ENCODE peak calls at places on chromosomes 7 and 10, in four cellular contexts. O is GM12878, W is HepG2, A is A549. B is an unnamed sample.

GRCh38 chr10:49431426-49431825 is 35.5 kb upstream of the DRGX start:
- DNase-seq in A (no peak), O (no peak), W (no peak), B (no peak)

GRCh38 chr10:107732045-107732444 is 567.5 kb upstream of the SORCS1 start:
- DNase-seq in A (no peak), W (no peak), O (no peak), B (no peak)

GRCh38 chr7:138773817-138774216 is 24.0 kb upstream of the TMEM213 start:
- DNase-seq in A (no peak), W (no peak), O (no peak), B (no peak)

GRCh38 chr7:138848056-138848975 is 50.3 kb upstream of the ATP6V0A4 start:
- DNase-seq in W (no peak), O (no peak), A (no peak), B (no peak)

GRCh38 chr10:132679217-132679595 is 106.7 kb downstream of the NKX6-2 start:
- DNase-seq in O (no peak), A (no peak), W (no peak), B (no peak)

GRCh38 chr7:64314493-64315020 is 796 bp downstream of the ZNF736 start:
- DNase-seq in O (no peak), W (no peak), A (no peak), B (no peak)

GRCh38 chr7:77839919-77840318 is 41.3 kb downstream of the PHTF2 start:
- DNase-seq in W (no peak), O (no peak), A (no peak), B (no peak)

GRCh38 chr10:88385601-88386203 is 197.4 kb downstream of the RNLS start:
- DNase-seq in O (peak; percentile 94), A (peak; percentile 70), W (peak; percentile 27), B (no peak)

GRCh38 chr7:26101471-26102151 is 50.4 kb upstream of the NFE2L3 start:
- DNase-seq in W (peak; percentile 18), O (no peak), A (no peak), B (no peak)

GRCh38 chr7:5139998-5140397 is 50.0 kb upstream of the WIPI2 start:
- DNase-seq in O (peak; percentile 8), A (peak; percentile 47), W (peak; percentile 32), B (peak; percentile 81)

GRCh38 chr7:82805527-82805960 is 357.1 kb downstream of the PCLO start:
- DNase-seq in A (peak; percentile 71), W (peak; percentile 1), O (no peak), B (peak; percentile 67)

GRCh38 chr7:150722403-150723065 is 6.1 kb downstream of the GIMAP1 start:
- DNase-seq in A (no peak), W (no peak), O (no peak), B (no peak)

GRCh38 chr10:79379512-79380124 is 32.3 kb downstream of the PPIF start:
- DNase-seq in A (no peak), W (no peak), O (no peak), B (no peak)

GRCh38 chr7:24972991-24973390 is 7.0 kb downstream of the OSBPL3 start:
- DNase-seq in W (no peak), O (no peak), A (no peak), B (no peak)

GRCh38 chr10:26857991-26858706 is 2.6 kb downstream of the ABI1 start:
- DNase-seq in O (peak; percentile 68), W (no peak), A (no peak), B (no peak)

GRCh38 chr7:36416251-36416650 is 26.6 kb downstream of the ANLN start:
- DNase-seq in W (no peak), A (no peak), O (no peak), B (no peak)

GRCh38 chr10:14056545-14057332 is 274.0 kb downstream of the FRMD4A start:
- DNase-seq in O (no peak), A (no peak), W (no peak), B (no peak)

GRCh38 chr7:95608344-95609173 is 12.2 kb upstream of the PDK4 start:
- DNase-seq in O (peak; percentile 47), A (peak; percentile 87), W (peak; percentile 88), B (peak; percentile 28)

GRCh38 chr10:49505076-49505475 is 33.8 kb downstream of the ERCC6 start:
- DNase-seq in W (no peak), O (no peak), A (no peak), B (no peak)

GRCh38 chr7:1358376-1359050 is 100.8 kb downstream of the MICALL2 start:
- DNase-seq in O (no peak), A (no peak), W (no peak), B (peak; percentile 59)

GRCh38 chr7:1361016-1361755 is 98.1 kb downstream of the MICALL2 start:
- DNase-seq in A (no peak), W (no peak), O (no peak), B (peak; percentile 44)

GRCh38 chr7:1359051-1359400 is 100.2 kb downstream of the MICALL2 start:
- DNase-seq in W (no peak), O (no peak), A (no peak), B (peak; percentile 53)

GRCh38 chr7:1360521-1360971 is 98.7 kb downstream of the MICALL2 start:
- DNase-seq in A (no peak), O (no peak), W (no peak), B (peak; percentile 46)

GRCh38 chr7:1359681-1360485 is 99.4 kb downstream of the MICALL2 start:
- DNase-seq in W (no peak), A (no peak), O (no peak), B (no peak)
- TF ChIP-seq PBX3 in W (no peak), A (no peak), O (no peak), B (no peak)

GRCh38 chr7:19957664-19958063 is 184.2 kb upstream of the TMEM196 start:
- DNase-seq in O (no peak), W (no peak), A (peak; percentile 12), B (no peak)
- TF ChIP-seq PBX3 in O (no peak), W (no peak), A (no peak), B (no peak)

GRCh38 chr7:76383089-76383944 is 24.5 kb upstream of the YWHAG start:
- DNase-seq in W (peak; percentile 64), A (peak; percentile 75), O (no peak), B (peak; percentile 51)
- TF ChIP-seq PBX3 in W (no peak), A (no peak), O (no peak), B (no peak)

GRCh38 chr10:118528426-118528825 is 67.0 kb downstream of the PRLHR start:
- DNase-seq in W (no peak), O (no peak), A (no peak), B (no peak)

DNA sequence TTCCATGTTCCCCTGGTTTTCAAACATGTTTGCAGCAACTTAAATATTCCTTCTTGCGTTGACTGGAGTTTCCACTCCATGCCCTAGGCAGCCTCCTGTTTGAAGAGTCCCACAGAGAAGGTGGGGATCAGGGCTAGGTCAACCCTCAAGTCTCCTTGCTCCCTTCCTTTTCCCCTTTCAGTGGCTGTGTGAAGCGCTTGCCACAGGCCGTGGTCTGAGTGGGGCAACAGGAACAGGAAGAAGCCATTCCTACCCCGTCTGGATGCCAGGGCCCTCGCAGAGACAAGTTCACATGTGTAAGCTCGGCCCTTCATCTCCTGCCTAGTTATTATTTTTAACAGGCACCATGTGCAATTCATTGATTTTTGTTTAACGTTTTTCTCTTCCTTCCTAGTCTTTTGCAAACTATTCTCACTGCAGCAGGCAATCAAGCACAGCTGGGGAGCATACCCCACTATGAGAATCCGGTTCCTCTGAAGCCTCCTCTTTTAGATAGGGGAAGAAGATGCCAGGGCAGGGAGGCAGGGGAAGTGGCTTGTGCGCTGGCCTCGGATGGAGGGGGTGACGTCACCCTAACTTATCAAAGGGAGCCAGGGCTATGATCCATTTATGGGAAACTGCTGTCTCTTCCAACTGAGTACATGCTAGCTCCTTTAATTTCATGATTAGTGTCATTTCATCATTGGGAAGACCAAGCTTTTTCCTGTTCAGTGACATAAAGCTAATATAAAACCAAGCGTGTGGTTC is 64.2 kb downstream of the PRLHR start:
- DNase-seq in A (no peak), O (no peak), W (no peak), B (no peak)
- TF ChIP-seq PBX3 in A (no peak), O (no peak), W (no peak), B (no peak)

GRCh38 chr7:112031689-112032088 is 174.5 kb downstream of the DOCK4 start:
- DNase-seq in W (no peak), A (no peak), O (no peak), B (no peak)
- TF ChIP-seq PBX3 in W (no peak), A (no peak), O (no peak), B (no peak)

DNA sequence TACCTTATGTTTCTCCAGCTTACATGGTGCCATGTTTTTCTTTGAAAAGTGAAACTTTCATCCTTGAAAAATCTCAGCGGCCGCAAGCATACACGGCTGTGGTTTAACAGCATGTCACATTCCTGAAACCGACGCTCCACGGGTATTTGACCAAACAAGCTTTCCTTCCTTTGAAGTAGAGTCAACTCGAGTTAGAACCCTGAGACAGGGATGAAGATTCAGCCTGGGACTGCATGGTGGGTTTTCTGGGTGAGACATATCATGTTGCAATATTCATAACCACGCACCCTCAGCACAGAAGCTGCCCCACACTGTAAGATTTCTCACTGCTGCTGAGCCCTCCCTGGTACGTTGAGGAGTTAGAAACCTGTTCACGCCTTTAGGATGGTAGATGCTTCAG is 8.1 kb downstream of the CYP26A1 start:
- DNase-seq in W (peak; percentile 46), A (no peak), O (no peak), B (no peak)
- TF ChIP-seq PBX3 in W (no peak), A (no peak), O (no peak), B (no peak)

B was measured in SK-N-SH.